ENCODE peak calls at places on chromosomes 16 and 17, in six cellular contexts. R is HepG2, K is SK-N-SH, F is GM12878, U is K562, W is HCT116. T is an unnamed sample.

GRCh38 chr17:63039899-63040602 is 74.0 kb downstream of the TANC2 start:
- DNase-seq in R (no peak), K (no peak), F (no peak), U (no peak), W (peak; percentile 37), T (no peak)

GRCh38 chr16:50265260-50265659 is 1.1 kb upstream of the ADCY7 start:
- DNase-seq in R (peak; percentile 69), K (peak; percentile 62), F (no peak), U (peak; percentile 53), W (peak; percentile 33), T (no peak)

GRCh38 chr16:87603684-87604571 is 1.6 kb downstream of the JPH3 start:
- DNase-seq in R (no peak), K (peak; percentile 77), F (no peak), U (no peak), W (no peak), T (peak; percentile 53)

GRCh38 chr17:32461853-32462617 is 17.7 kb downstream of the PSMD11 start:
- DNase-seq in R (peak; percentile 58), K (peak; percentile 52), F (no peak), U (peak; percentile 43), W (peak; percentile 51), T (no peak)

GRCh38 chr17:81858967-81859905 is 1.1 kb downstream of the P4HB start:
- DNase-seq in R (no peak), K (no peak), F (no peak), U (peak; percentile 8), W (no peak), T (no peak)

GRCh38 chr16:56107944-56108583 is 83.2 kb upstream of the GNAO1 start:
- DNase-seq in R (no peak), K (no peak), F (no peak), U (no peak), W (no peak), T (no peak)

GRCh38 chr16:69814078-69814477 is 51.9 kb downstream of the WWP2 start:
- DNase-seq in R (no peak), K (no peak), F (no peak), U (no peak), W (no peak), T (no peak)

GRCh38 chr17:76700627-76701470 is 9.9 kb downstream of the MXRA7 start:
- DNase-seq in R (peak; percentile 86), K (peak; percentile 85), F (no peak), U (no peak), W (no peak), T (no peak)

GRCh38 chr17:75774988-75775668 is 9.5 kb upstream of the UNK start:
- DNase-seq in R (no peak), K (peak; percentile 33), F (no peak), U (no peak), W (no peak), T (no peak)

GRCh38 chr16:22670551-22670970 is 143.4 kb upstream of the HS3ST2 start:
- DNase-seq in R (peak; percentile 50), K (peak; percentile 64), F (no peak), U (peak; percentile 99), W (peak; percentile 65), T (peak; percentile 61)

GRCh38 chr17:45816966-45817365 is 27.7 kb upstream of the SPPL2C start:
- DNase-seq in R (no peak), K (no peak), F (no peak), U (no peak), W (no peak), T (no peak)

GRCh38 chr17:2107506-2107905 is 52.6 kb downstream of the HIC1 start:
- DNase-seq in R (no peak), K (no peak), F (no peak), U (no peak), W (no peak), T (no peak)

GRCh38 chr16:48813485-48813884 is 203.5 kb upstream of the N4BP1 start:
- DNase-seq in R (no peak), K (no peak), F (no peak), U (no peak), W (no peak), T (no peak)

GRCh38 chr17:10737786-10738185 is 8.0 kb upstream of the TMEM220 start:
- DNase-seq in R (no peak), K (no peak), F (no peak), U (no peak), W (no peak), T (no peak)

GRCh38 chr17:10738516-10739258 is 8.9 kb upstream of the TMEM220 start:
- DNase-seq in R (peak; percentile 49), K (no peak), F (no peak), U (no peak), W (no peak), T (no peak)

GRCh38 chr17:10735251-10735650 is 5.4 kb upstream of the TMEM220 start:
- DNase-seq in R (no peak), K (no peak), F (no peak), U (no peak), W (no peak), T (no peak)

GRCh38 chr17:10735821-10736220 is 6.0 kb upstream of the TMEM220 start:
- DNase-seq in R (no peak), K (no peak), F (no peak), U (no peak), W (no peak), T (no peak)

GRCh38 chr17:10737168-10737622 is 7.4 kb upstream of the TMEM220 start:
- DNase-seq in R (peak; percentile 81), K (peak; percentile 82), F (no peak), U (peak; percentile 39), W (peak; percentile 39), T (peak; percentile 58)
- TF ChIP-seq JUND in R (no peak), K (no peak), F (no peak), U (no peak), W (no peak), T (no peak)

DNA sequence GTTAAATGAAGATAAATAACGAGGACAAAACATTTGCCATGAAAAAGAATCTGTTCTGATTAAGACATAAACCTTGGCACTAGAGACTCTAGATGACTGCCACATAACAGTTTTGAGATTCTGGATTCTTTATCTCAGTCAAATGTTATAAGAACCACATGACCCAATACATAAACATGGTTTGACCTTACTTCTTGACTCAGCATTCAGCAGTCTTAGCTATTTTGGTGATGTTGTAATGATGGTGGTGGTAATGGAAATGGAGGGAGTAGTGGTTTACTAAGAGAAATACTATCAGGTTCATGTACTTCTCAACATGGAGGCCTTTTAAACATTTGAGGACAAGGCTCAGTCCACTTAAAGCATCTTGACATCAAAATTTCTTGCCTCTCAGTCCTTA is 925.4 kb downstream of the CDH11 start:
- DNase-seq in R (no peak), K (no peak), F (no peak), U (no peak), W (no peak), T (no peak)
- TF ChIP-seq JUND in R (no peak), K (no peak), F (no peak), U (no peak), W (no peak), T (no peak)

GRCh38 chr16:83845263-83845662 is 37.5 kb downstream of the HSBP1 start:
- DNase-seq in R (no peak), K (no peak), F (no peak), U (no peak), W (no peak), T (no peak)

GRCh38 chr16:83843657-83844056 is 35.9 kb downstream of the HSBP1 start:
- DNase-seq in R (no peak), K (no peak), F (no peak), U (no peak), W (no peak), T (no peak)

GRCh38 chr16:83840060-83840617 is 32.4 kb downstream of the HSBP1 start:
- DNase-seq in R (no peak), K (no peak), F (no peak), U (no peak), W (no peak), T (no peak)

GRCh38 chr16:83842291-83842690 is 34.5 kb downstream of the HSBP1 start:
- DNase-seq in R (no peak), K (no peak), F (no peak), U (no peak), W (no peak), T (no peak)

GRCh38 chr16:83842755-83843507 is 35.2 kb downstream of the HSBP1 start:
- DNase-seq in R (no peak), K (no peak), F (no peak), U (no peak), W (no peak), T (no peak)
- TF ChIP-seq JUND in R (no peak), K (no peak), F (no peak), U (no peak), W (no peak), T (no peak)

DNA sequence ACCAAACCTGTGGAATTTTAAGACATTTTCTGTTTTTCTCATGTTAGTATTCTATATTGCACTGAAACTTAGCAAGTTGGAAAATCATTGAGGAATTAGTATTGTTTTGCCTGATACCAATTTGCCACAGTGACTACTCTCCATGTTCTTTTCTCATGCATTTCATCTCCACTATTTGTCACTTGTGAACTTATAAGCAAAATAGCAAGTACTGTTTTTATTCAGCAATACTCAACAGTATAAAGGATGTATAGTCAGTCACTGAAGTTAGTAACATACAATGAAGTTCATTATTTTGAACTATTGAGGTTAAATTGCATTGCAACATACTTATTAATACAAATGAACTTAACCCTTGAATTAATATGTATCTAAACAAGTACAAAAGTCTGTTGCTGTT is 5.8 kb upstream of the VPS35L start:
- DNase-seq in R (no peak), K (no peak), F (no peak), U (no peak), W (no peak), T (no peak)
- TF ChIP-seq JUND in R (no peak), K (no peak), F (no peak), U (no peak), W (no peak), T (no peak)

GRCh38 chr17:42334667-42335066 is 46.4 kb downstream of the STAT5A start:
- DNase-seq in R (no peak), K (no peak), F (no peak), U (no peak), W (no peak), T (no peak)

GRCh38 chr17:42325026-42325425 is 36.7 kb downstream of the STAT5A start:
- DNase-seq in R (no peak), K (no peak), F (no peak), U (no peak), W (peak; percentile 81), T (no peak)

GRCh38 chr17:42333053-42333452 is 44.8 kb downstream of the STAT5A start:
- DNase-seq in R (no peak), K (no peak), F (peak; percentile 38), U (no peak), W (no peak), T (no peak)

GRCh38 chr17:42323268-42323773 is 35.0 kb downstream of the STAT5A start:
- DNase-seq in R (no peak), K (no peak), F (no peak), U (no peak), W (no peak), T (no peak)

GRCh38 chr17:42329025-42329976 is 41.0 kb downstream of the STAT5A start:
- DNase-seq in R (no peak), K (no peak), F (no peak), U (no peak), W (no peak), T (peak; percentile 52)
- TF ChIP-seq JUND in R (no peak), K (peak; percentile 35), F (no peak), U (no peak), W (no peak), T (no peak)